ENCODE peak calls at places on chromosomes 6 and 20, in eight cellular contexts. A is uterus, J is right lobe of liver, E is ovary, Q is stomach, B is HCT116, Y is IMR-90, H is heart left ventricle. V is an unnamed sample.
A peak's percentile ranks its signal among the peaks of the same experiment; 100 is the strongest.

GRCh38 chr6:150167479-150167873 is 24.6 kb downstream of the PPP1R14C start:
- DNase-seq in Q (no peak), E (no peak), B (no peak), J (no peak), H (peak; percentile 68), Y (no peak), A (no peak), V (no peak)

GRCh38 chr6:111462770-111463391 is 20.1 kb downstream of the REV3L start:
- DNase-seq in J (no peak), Q (no peak), E (no peak), H (no peak), B (no peak), A (no peak), Y (peak; percentile 88), V (no peak)

GRCh38 chr20:41185013-41185757 is 47.8 kb downstream of the PLCG1 start:
- DNase-seq in B (no peak), Q (peak; percentile 23), E (no peak), Y (no peak), A (no peak), J (no peak), H (peak; percentile 42), V (no peak)

GRCh38 chr6:129644567-129645015 is 65.4 kb downstream of the ARHGAP18 start:
- DNase-seq in B (peak; percentile 75), E (no peak), Q (no peak), H (no peak), J (no peak), Y (peak; percentile 76), A (no peak), V (no peak)

GRCh38 chr6:1611572-1612385 is 2.1 kb downstream of the FOXC1 start:
- DNase-seq in Q (no peak), Y (peak; percentile 53), J (no peak), H (no peak), E (no peak), B (no peak), A (no peak), V (no peak)

GRCh38 chr20:38180781-38181180 is 15.7 kb upstream of the TGM2 start:
- DNase-seq in Y (peak; percentile 42), H (no peak), Q (no peak), A (peak; percentile 9), B (no peak), J (no peak), E (no peak), V (no peak)

GRCh38 chr20:60381643-60382400 is 423.6 kb downstream of the CDH26 start:
- DNase-seq in H (no peak), B (no peak), Q (no peak), A (no peak), E (no peak), Y (no peak), J (no peak), V (no peak)

GRCh38 chr6:68473433-68474210 is 161.5 kb upstream of the ADGRB3 start:
- DNase-seq in Q (no peak), A (no peak), E (no peak), Y (no peak), J (no peak), H (no peak), B (no peak), V (no peak)

GRCh38 chr6:22530506-22530905 is 38.9 kb upstream of the HDGFL1 start:
- DNase-seq in B (no peak), E (no peak), Y (no peak), H (no peak), A (no peak), Q (no peak), J (no peak), V (no peak)

GRCh38 chr6:7148100-7148822 is 40.5 kb downstream of the RREB1 start:
- DNase-seq in A (no peak), E (no peak), H (no peak), B (no peak), J (no peak), Y (peak; percentile 79), Q (no peak), V (peak; percentile 6)

GRCh38 chr6:134097114-134097707 is 44.8 kb upstream of the SLC2A12 start:
- DNase-seq in H (peak; percentile 39), Q (peak; percentile 61), Y (peak; percentile 75), A (peak; percentile 51), J (peak; percentile 60), B (peak; percentile 67), E (peak; percentile 55), V (no peak)

GRCh38 chr20:57007171-57007540 is 259.3 kb downstream of the BMP7 start:
- DNase-seq in Q (no peak), A (no peak), E (no peak), Y (no peak), H (no peak), J (no peak), B (no peak), V (no peak)

GRCh38 chr6:85493389-85493788 is 43.5 kb downstream of the NT5E start:
- DNase-seq in E (no peak), B (no peak), Q (no peak), J (no peak), H (no peak), A (no peak), Y (no peak), V (no peak)

GRCh38 chr20:34420146-34420545 is 57.1 kb downstream of the ITCH start:
- DNase-seq in Q (no peak), A (no peak), B (no peak), J (no peak), Y (peak; percentile 21), H (no peak), E (no peak), V (no peak)

GRCh38 chr6:26022737-26023136 is 60.1 kb downstream of the TRIM38 start:
- DNase-seq in Y (no peak), B (no peak), H (no peak), Q (no peak), J (no peak), E (no peak), A (no peak), V (no peak)

GRCh38 chr6:137731960-137732616 is 135.0 kb upstream of the TNFAIP3 start:
- DNase-seq in B (no peak), H (no peak), J (no peak), Q (no peak), E (no peak), Y (peak; percentile 67), A (no peak), V (no peak)

GRCh38 chr20:46324960-46325703 is 16.8 kb upstream of the CDH22 start:
- DNase-seq in E (no peak), Q (peak; percentile 37), A (no peak), H (no peak), B (no peak), J (no peak), Y (peak; percentile 7), V (no peak)

GRCh38 chr20:11993886-11994466 is 76.3 kb downstream of the BTBD3 start:
- DNase-seq in E (no peak), J (no peak), B (no peak), Q (no peak), A (no peak), H (no peak), Y (no peak), V (no peak)

GRCh38 chr20:24672181-24672880 is 202.9 kb downstream of the SYNDIG1 start:
- DNase-seq in J (no peak), Y (no peak), B (no peak), H (no peak), E (no peak), A (no peak), Q (no peak), V (no peak)

GRCh38 chr6:145349950-145350510 is 385.3 kb downstream of the EPM2A start:
- DNase-seq in Q (no peak), B (no peak), J (no peak), Y (no peak), A (no peak), H (no peak), E (no peak), V (no peak)

DNA sequence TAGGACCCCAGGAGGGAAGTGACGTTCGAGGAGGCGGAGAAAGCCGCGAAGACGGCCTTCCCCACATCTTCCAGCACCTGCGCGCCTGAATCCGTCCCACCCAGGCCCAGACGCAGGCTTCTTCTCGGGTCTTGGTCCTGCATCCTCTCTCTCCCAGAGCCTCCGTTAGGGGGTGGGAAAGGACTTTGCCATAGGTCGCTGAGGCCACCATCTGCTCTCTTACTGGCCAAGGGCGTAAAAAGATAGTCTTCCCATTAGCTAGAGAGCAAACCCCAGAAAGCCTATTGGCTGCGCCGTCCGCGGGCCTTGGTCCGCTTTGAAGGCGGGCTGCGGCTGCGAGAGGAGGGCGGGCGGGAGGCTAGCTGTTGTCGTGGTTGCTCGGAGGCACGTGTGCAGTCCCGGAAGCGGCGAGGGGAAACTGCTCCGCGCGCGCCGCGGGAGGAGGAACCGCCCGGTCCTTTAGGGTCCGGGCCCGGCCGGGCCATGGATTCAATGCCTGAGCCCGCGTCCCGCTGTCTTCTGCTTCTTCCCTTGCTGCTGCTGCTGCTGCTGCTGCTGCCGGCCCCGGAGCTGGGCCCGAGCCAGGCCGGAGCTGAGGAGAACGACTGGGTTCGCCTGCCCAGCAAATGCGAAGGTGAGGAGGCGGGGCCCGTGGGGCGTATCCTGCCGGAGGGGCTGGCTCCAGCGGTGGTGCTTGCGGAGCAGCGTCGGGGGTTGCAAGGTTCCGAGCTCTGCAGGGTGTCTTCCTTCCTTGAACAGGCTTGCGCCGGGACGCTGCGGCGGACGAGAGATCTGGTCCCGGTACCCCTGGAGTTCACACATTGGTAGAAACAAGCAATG is at the start of gene CNPY3:
- DNase-seq in Y (peak; percentile 98), Q (peak; percentile 94), E (peak; percentile 88), J (peak; percentile 96), H (peak; percentile 95), B (peak; percentile 98), A (peak; percentile 91), V (peak; percentile 91)
- TF ChIP-seq POLR2A in Y (peak; percentile 56), Q (no peak), E (peak; percentile 46), J (peak; percentile 61), H (peak; percentile 64), B (peak; percentile 33), A (no peak), V (no peak)

GRCh38 chr6:389622-390021 is 1.9 kb upstream of the IRF4 start:
- DNase-seq in J (no peak), H (no peak), Q (no peak), E (no peak), Y (no peak), B (no peak), A (no peak), V (no peak)
- H3K27me3 ChIP-seq in J (peaks cover 9% of the 10 kb centered on the region), H (peaks cover 86% of the 10 kb centered on the region), Q (peaks cover 26% of the 10 kb centered on the region), E (no peaks in the 10 kb centered on the region), Y (peaks cover 69% of the 10 kb centered on the region), B (no peaks in the 10 kb centered on the region), A (peaks cover 8% of the 10 kb centered on the region), V (peaks cover 78% of the 10 kb centered on the region)

GRCh38 chr6:44237813-44238433 is 9.0 kb upstream of the HSP90AB1 start:
- DNase-seq in Q (peak; percentile 79), J (peak; percentile 85), A (peak; percentile 85), B (no peak), E (peak; percentile 77), Y (peak; percentile 56), H (peak; percentile 80), V (peak; percentile 75)
- TF ChIP-seq POLR2A in Q (no peak), J (no peak), A (peak; percentile 6), B (no peak), E (peak; percentile 63), Y (no peak), H (peak; percentile 29), V (peak; percentile 10)

DNA sequence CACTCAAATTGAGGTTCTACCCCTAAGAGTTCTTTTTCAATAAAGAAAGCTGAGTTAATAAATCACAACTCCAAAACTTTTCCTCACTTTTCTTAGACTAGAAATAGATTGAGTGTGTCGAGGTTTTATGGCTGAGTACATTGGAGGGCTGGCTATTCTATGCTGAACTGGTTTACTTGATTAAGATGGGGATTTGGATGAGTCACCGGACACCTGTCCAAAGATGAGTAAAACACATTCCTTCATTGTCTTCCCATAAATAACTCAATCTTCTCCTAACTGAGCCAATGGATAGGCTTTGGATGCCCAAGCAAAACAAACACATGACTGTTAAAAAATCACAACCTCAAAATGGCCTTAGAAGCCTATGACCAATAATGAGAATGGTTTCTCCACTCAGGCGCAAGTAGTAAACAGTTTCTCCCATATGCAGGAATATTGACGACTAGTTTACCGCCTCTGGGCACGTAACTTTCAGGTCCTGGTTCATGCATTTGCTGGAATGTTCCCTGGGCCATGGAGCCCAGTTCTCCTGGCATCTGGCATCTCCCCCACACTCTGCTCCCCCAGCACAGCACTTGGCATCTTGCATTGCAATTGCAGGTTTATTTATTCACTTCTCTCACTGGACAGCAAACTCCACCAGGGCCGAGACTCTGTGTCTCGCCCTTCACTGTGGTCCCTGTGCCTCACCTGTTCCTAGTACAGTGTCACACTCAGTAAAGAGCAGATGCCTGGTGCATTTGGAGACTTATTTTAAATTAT is 43.9 kb downstream of the BCAS1 start:
- DNase-seq in Q (no peak), J (no peak), B (no peak), Y (no peak), A (no peak), H (no peak), E (no peak), V (no peak)
- H3K27me3 ChIP-seq in Q (no peaks in the 10 kb centered on the region), J (no peaks in the 10 kb centered on the region), B (peaks cover 18% of the 10 kb centered on the region), Y (peaks cover 3% of the 10 kb centered on the region), A (no peaks in the 10 kb centered on the region), H (no peaks in the 10 kb centered on the region), E (no peaks in the 10 kb centered on the region), V (no peaks in the 10 kb centered on the region)